ENCODE peak calls at places on chromosomes 13 and 19, in seven cellular contexts. A is colonic mucosa; M is IMR-90; W is right cardiac atrium; L is psoas muscle; T is CD4-positive, CD25-positive, alpha-beta regulatory T cell; Q is A549. N is an unnamed sample.
A peak's percentile ranks its signal among the peaks of the same experiment; 100 is the strongest.

GRCh38 chr13:103833453-103833852 is 767.2 kb upstream of the SLC10A2 start:
- DNase-seq in A (no peak), M (no peak), W (no peak), L (no peak), T (no peak), Q (no peak), N (no peak)

GRCh38 chr19:35715355-35715809 is 2.4 kb upstream of the KMT2B start:
- DNase-seq in A (no peak), M (no peak), W (peak; percentile 52), L (no peak), T (no peak), Q (no peak), N (no peak)

GRCh38 chr13:48892311-48892710 is 83.4 kb upstream of the FNDC3A start:
- DNase-seq in A (no peak), M (peak; percentile 92), W (no peak), L (no peak), T (no peak), Q (peak; percentile 36), N (no peak)

GRCh38 chr19:2381151-2381822 is 21.2 kb downstream of the TMPRSS9 start:
- DNase-seq in A (no peak), M (peak; percentile 15), W (no peak), L (no peak), T (no peak), Q (no peak), N (no peak)

GRCh38 chr13:37615271-37615670 is 16.7 kb upstream of the POSTN start:
- DNase-seq in A (no peak), M (no peak), W (no peak), L (no peak), T (no peak), Q (no peak), N (no peak)

GRCh38 chr19:52673014-52673413 is 34.9 kb upstream of the ZNF83 start:
- DNase-seq in A (no peak), M (peak; percentile 43), W (no peak), L (no peak), T (no peak), Q (no peak), N (no peak)

GRCh38 chr13:62003452-62003851 is 587.8 kb upstream of the PCDH20 start:
- DNase-seq in A (no peak), M (no peak), W (no peak), L (no peak), T (no peak), Q (no peak), N (no peak)

GRCh38 chr13:36515466-36515865 is 83.2 kb downstream of the CCNA1 start:
- DNase-seq in A (no peak), M (no peak), W (no peak), L (no peak), T (no peak), Q (no peak), N (no peak)

GRCh38 chr13:19845758-19846157 is 17.7 kb downstream of the ZMYM5 start:
- DNase-seq in A (peak; percentile 23), M (peak; percentile 99), W (no peak), L (no peak), T (no peak), Q (peak; percentile 78), N (no peak)

GRCh38 chr19:31154021-31154420 is 195.2 kb downstream of the TSHZ3 start:
- DNase-seq in A (no peak), M (peak; percentile 4), W (no peak), L (no peak), T (no peak), Q (no peak), N (no peak)

GRCh38 chr13:101624981-101625380 is 172.5 kb downstream of the ITGBL1 start:
- DNase-seq in A (no peak), M (no peak), W (no peak), L (no peak), T (no peak), Q (no peak), N (no peak)
- H3K4me3 ChIP-seq in A (no peak overlapping the region), M (no peak overlapping the region), W (no peak overlapping the region), L (no peak overlapping the region), T (no peak overlapping the region), Q (no peak overlapping the region), N (no peak overlapping the region)

GRCh38 chr19:19538767-19539166 is 702 bp downstream of the CILP2 start:
- DNase-seq in A (no peak), M (no peak), W (peak; percentile 54), L (no peak), T (no peak), Q (no peak), N (no peak)

GRCh38 chr19:19538077-19538764 is at the start of gene CILP2:
- DNase-seq in A (peak; percentile 40), M (no peak), W (peak; percentile 87), L (peak; percentile 54), T (no peak), Q (no peak), N (no peak)

GRCh38 chr19:19539738-19540703 is 2.0 kb downstream of the CILP2 start:
- DNase-seq in A (peak; percentile 95), M (peak; percentile 46), W (peak; percentile 88), L (peak; percentile 67), T (no peak), Q (no peak), N (no peak)

GRCh38 chr19:19535311-19536191 is 2.5 kb upstream of the CILP2 start:
- DNase-seq in A (no peak), M (no peak), W (peak; percentile 46), L (no peak), T (no peak), Q (no peak), N (no peak)

DNA sequence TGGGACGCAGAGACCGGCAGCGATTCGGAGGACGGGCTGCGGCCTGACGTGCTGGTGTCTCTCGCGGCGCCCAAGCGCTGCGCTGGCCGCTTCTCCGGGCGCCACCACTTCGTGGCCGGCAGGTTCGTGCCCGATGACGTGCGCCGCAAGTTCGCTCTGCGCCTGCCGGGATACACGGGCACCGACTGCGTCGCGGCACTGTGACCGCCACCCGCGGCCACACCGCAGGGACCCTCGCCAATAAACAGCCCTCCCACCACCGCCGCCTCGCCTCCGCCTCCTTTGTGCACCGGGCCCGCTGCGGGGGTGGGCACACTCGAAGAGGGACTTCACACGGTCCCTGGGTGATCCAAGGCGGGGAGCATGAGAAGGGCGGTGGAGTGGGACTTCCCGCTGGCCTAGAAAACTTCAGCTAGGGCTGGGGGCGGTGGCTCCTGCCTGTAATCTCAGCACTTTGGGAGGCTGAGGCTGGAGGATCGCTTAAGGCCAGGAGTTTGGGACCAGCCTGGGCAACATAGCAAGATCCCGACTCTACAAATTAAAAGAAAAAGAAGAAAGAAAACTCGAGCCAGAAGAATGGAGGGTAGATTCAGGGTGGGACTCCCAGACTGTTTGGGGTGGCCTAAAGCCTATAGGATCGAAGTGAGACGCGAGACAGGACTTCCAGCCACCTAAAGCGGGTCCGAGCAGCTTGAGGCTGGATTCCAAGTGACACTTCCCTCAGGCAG is 580 bp upstream of the CILP2 start:
- DNase-seq in A (no peak), M (no peak), W (peak; percentile 49), L (no peak), T (no peak), Q (no peak), N (no peak)
- H3K4me3 ChIP-seq in A (peak overlapping the region; percentile 27), M (no peak overlapping the region), W (no peak overlapping the region), L (peak overlapping the region; percentile 42), T (no peak overlapping the region), Q (no peak overlapping the region), N (no peak overlapping the region)

GRCh38 chr19:5188548-5189317 is 151.9 kb downstream of the PTPRS start:
- DNase-seq in A (no peak), M (no peak), W (no peak), L (no peak), T (no peak), Q (no peak), N (no peak)
- H3K4me3 ChIP-seq in A (no peak overlapping the region), M (no peak overlapping the region), W (no peak overlapping the region), L (no peak overlapping the region), T (no peak overlapping the region), Q (no peak overlapping the region), N (no peak overlapping the region)

GRCh38 chr13:110431425-110431824 is 124.3 kb downstream of the COL4A2 start:
- DNase-seq in A (no peak), M (no peak), W (no peak), L (no peak), T (no peak), Q (no peak), N (no peak)

GRCh38 chr13:110433014-110433413 is 125.9 kb downstream of the COL4A2 start:
- DNase-seq in A (no peak), M (no peak), W (peak; percentile 88), L (peak; percentile 51), T (no peak), Q (no peak), N (no peak)

GRCh38 chr13:110432522-110432921 is 125.4 kb downstream of the COL4A2 start:
- DNase-seq in A (no peak), M (no peak), W (no peak), L (no peak), T (no peak), Q (no peak), N (no peak)

GRCh38 chr13:110430391-110431338 is 123.6 kb downstream of the COL4A2 start:
- DNase-seq in A (no peak), M (no peak), W (no peak), L (no peak), T (no peak), Q (no peak), N (no peak)

GRCh38 chr13:110431851-110432294 is 124.8 kb downstream of the COL4A2 start:
- DNase-seq in A (no peak), M (no peak), W (no peak), L (no peak), T (no peak), Q (no peak), N (peak; percentile 25)
- H3K4me3 ChIP-seq in A (no peak overlapping the region), M (no peak overlapping the region), W (no peak overlapping the region), L (no peak overlapping the region), T (no peak overlapping the region), Q (no peak overlapping the region), N (no peak overlapping the region)

N was measured in LNCaP clone FGC.